ENCODE peak calls at places on chromosomes 3 and 15, in four cellular contexts. R is adrenal gland, V is neural progenitor cell, Y is body of pancreas. D is an unnamed sample.

GRCh38 chr3:52707585-52707984 is 1.7 kb downstream of the SPCS1 start:
- DNase-seq in R (no peak), V (no peak), Y (no peak), D (peak; percentile 38)

GRCh38 chr3:12759097-12759679 is at the start of gene TMEM40:
- DNase-seq in R (no peak), V (no peak), Y (no peak), D (no peak)

GRCh38 chr15:75191235-75191634 is 10.4 kb upstream of the C15orf39 start:
- DNase-seq in R (no peak), V (no peak), Y (no peak), D (no peak)

GRCh38 chr3:133294253-133294652 is 105.6 kb upstream of the BFSP2 start:
- DNase-seq in R (no peak), V (no peak), Y (no peak), D (no peak)

GRCh38 chr15:56820333-56820732 is 87.0 kb upstream of the ZNF280D start:
- DNase-seq in R (no peak), V (no peak), Y (no peak), D (no peak)

GRCh38 chr3:48222616-48223513 is at the start of gene CAMP:
- DNase-seq in R (peak; percentile 73), V (no peak), Y (peak; percentile 79), D (peak; percentile 77)

GRCh38 chr15:44808557-44808956 is 72.2 kb downstream of the TRIM69 start:
- DNase-seq in R (no peak), V (no peak), Y (no peak), D (no peak)

GRCh38 chr3:65265511-65265910 is 577.7 kb upstream of the ADAMTS9 start:
- DNase-seq in R (no peak), V (no peak), Y (no peak), D (no peak)

GRCh38 chr15:43977072-43977884 is 150.5 kb downstream of the WDR76 start:
- DNase-seq in R (no peak), V (no peak), Y (no peak), D (no peak)

GRCh38 chr3:52289338-52289746 is 1.7 kb downstream of the GLYCTK start:
- DNase-seq in R (no peak), V (no peak), Y (peak; percentile 45), D (no peak)

GRCh38 chr3:157807286-157807685 is 298.9 kb downstream of the SHOX2 start:
- DNase-seq in R (no peak), V (no peak), Y (no peak), D (no peak)

GRCh38 chr3:117255736-117256135 is 546.2 kb downstream of the TUSC7 start:
- DNase-seq in R (no peak), V (no peak), Y (no peak), D (no peak)

GRCh38 chr3:72438072-72438471 is 410.2 kb downstream of the SHQ1 start:
- DNase-seq in R (no peak), V (no peak), Y (no peak), D (no peak)

GRCh38 chr3:51940648-51941421 is 869 bp downstream of the RRP9 start:
- DNase-seq in R (no peak), V (no peak), Y (no peak), D (no peak)

GRCh38 chr3:567488-568173 is 371.1 kb downstream of the CHL1 start:
- DNase-seq in R (no peak), V (no peak), Y (no peak), D (no peak)

GRCh38 chr15:59360305-59360704 is 12.4 kb downstream of the MYO1E start:
- DNase-seq in R (no peak), V (no peak), Y (no peak), D (no peak)
- TF ChIP-seq CTCF in R (peak; percentile 10), V (peak; percentile 47), Y (no peak), D (peak; percentile 19)

GRCh38 chr3:99663981-99664380 is 25.6 kb downstream of the COL8A1 start:
- DNase-seq in R (no peak), V (no peak), Y (no peak), D (no peak)
- H3K4me1 ChIP-seq in R (no peaks in the 10 kb centered on the region), V (no peaks in the 10 kb centered on the region), Y (no peaks in the 10 kb centered on the region), D (no peaks in the 10 kb centered on the region)

DNA sequence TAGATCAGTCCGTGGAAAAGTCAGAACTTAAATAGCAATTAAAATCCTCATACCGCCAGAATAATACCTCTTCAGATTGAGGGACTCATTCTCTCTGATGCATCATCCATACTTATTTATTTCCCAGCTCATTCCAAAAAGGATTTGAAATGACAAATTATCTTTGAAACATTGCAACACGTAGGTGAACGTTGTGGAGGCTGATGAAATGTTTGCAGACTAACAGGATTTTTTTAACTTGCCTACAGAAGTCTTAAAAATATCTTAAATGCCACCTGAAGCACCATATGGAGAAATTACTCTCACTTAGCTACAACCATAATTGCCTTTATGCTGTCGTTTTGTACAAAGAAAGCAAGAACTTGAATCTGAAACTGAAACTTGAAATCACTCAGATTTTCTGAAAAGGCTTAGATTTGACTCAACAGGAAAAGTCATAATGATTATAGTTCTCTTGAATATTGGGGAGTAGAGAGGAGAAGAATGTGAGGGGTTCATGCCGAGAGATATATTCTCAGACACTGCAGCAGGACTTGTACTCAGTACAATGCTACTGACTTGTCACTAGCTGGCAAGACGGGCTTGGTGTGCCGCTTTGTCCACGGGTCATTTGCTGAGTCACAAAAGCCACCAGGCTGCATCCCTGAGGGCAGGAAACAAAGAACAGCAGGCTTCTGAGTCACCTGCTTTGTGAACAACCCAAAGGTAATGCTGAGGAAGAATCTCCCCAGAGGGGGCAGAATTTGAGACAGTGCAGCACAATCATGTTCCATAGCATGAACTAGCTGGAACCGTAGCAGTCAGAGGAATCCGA is 7.1 kb upstream of the FMN1 start:
- DNase-seq in R (peak; percentile 80), V (peak; percentile 87), Y (peak; percentile 75), D (peak; percentile 22)
- TF ChIP-seq CTCF in R (no peak), V (peak; percentile 42), Y (no peak), D (no peak)

GRCh38 chr3:197953881-197954280 is 3.9 kb downstream of the RPL35A start:
- DNase-seq in R (peak; percentile 87), V (no peak), Y (no peak), D (no peak)
- H3K4me1 ChIP-seq in R (peaks cover 60% of the 10 kb centered on the region), V (peaks cover 18% of the 10 kb centered on the region), Y (peaks cover 47% of the 10 kb centered on the region), D (peaks cover 29% of the 10 kb centered on the region)

DNA sequence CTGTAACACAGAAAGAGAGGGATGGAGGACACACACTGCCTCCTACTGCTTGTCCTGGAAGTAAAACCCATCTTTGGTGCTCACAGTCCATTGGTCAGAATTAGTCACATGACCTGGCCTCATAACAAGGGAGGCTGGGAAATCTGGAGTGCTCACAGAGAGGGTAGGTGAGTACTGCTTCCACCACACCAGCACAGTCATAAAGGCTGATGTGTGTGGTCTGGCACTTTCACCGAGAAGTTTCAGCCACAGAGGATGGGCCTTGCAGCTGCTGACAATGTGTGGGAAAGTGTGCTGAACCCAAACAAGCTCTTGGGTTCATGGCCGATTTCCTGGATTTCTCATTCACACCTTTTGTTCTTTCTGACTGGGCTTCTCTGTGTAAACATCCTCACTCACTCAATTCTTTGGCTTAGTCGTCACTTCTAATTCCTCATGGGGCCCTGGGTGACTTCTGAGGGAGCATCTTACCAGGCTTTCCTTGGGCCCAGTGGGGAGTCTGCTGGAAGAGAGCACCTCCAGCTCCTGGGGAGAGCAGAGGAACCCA is 100.7 kb downstream of the ASB7 start:
- DNase-seq in R (no peak), V (no peak), Y (no peak), D (no peak)
- TF ChIP-seq CTCF in R (no peak), V (no peak), Y (no peak), D (no peak)

GRCh38 chr3:142447308-142447851 is 457 bp downstream of the XRN1 start:
- DNase-seq in R (peak; percentile 57), V (peak; percentile 60), Y (peak; percentile 36), D (peak; percentile 69)

GRCh38 chr3:142447852-142448315 is at the start of gene XRN1:
- DNase-seq in R (peak; percentile 97), V (peak; percentile 99), Y (peak; percentile 96), D (peak; percentile 91)

GRCh38 chr3:142450192-142450591 is 2.4 kb upstream of the XRN1 start:
- DNase-seq in R (no peak), V (no peak), Y (no peak), D (no peak)

GRCh38 chr3:142448424-142448823 is 587 bp upstream of the XRN1 start:
- DNase-seq in R (no peak), V (no peak), Y (no peak), D (no peak)

GRCh38 chr3:142450881-142451280 is 3.0 kb upstream of the XRN1 start:
- DNase-seq in R (no peak), V (no peak), Y (no peak), D (no peak)
- H3K4me1 ChIP-seq in R (peaks cover 12% of the 10 kb centered on the region), V (peaks cover 16% of the 10 kb centered on the region), Y (peaks cover 9% of the 10 kb centered on the region), D (no peaks in the 10 kb centered on the region)

D was measured in Peyer's patch.